ENCODE peak calls at places on chromosomes 12 and 14, in four cellular contexts. J is H1, Z is SK-N-SH, C is HL-60. R is an unnamed sample.

GRCh38 chr12:82757611-82758010 is 70.9 kb downstream of the TMTC2 start:
- DNase-seq in J (no peak), Z (no peak), C (no peak), R (no peak)

GRCh38 chr12:53495903-53496751 is 3.1 kb downstream of the MAP3K12 start:
- DNase-seq in J (no peak), Z (no peak), C (peak; percentile 76), R (peak; percentile 65)

GRCh38 chr14:104515059-104515810 is 64.3 kb upstream of the C14orf180 start:
- DNase-seq in J (peak; percentile 17), Z (no peak), C (no peak), R (no peak)

GRCh38 chr14:50821471-50822464 is 9.2 kb downstream of the NIN start:
- DNase-seq in J (no peak), Z (no peak), C (peak; percentile 97), R (peak; percentile 5)

GRCh38 chr14:64910847-64911495 is 3.3 kb upstream of the CHURC1 start:
- DNase-seq in J (no peak), Z (peak; percentile 35), C (no peak), R (no peak)

GRCh38 chr12:53224897-53225634 is 6.9 kb downstream of the RARG start:
- DNase-seq in J (no peak), Z (no peak), C (no peak), R (no peak)

GRCh38 chr14:37985826-37986470 is 221.8 kb upstream of the SSTR1 start:
- DNase-seq in J (no peak), Z (peak; percentile 2), C (peak; percentile 18), R (peak; percentile 7)

GRCh38 chr12:58008658-58009057 is 67.3 kb downstream of the ATP23 start:
- DNase-seq in J (no peak), Z (no peak), C (no peak), R (no peak)

GRCh38 chr12:92759634-92760268 is 57.0 kb downstream of the PLEKHG7 start:
- DNase-seq in J (no peak), Z (no peak), C (no peak), R (peak; percentile 32)

GRCh38 chr14:64510825-64511679 is 6.5 kb downstream of the ZBTB1 start:
- DNase-seq in J (peak; percentile 75), Z (peak; percentile 58), C (peak; percentile 44), R (peak; percentile 23)

GRCh38 chr12:77166711-77167110 is 101.3 kb upstream of the E2F7 start:
- DNase-seq in J (no peak), Z (no peak), C (no peak), R (no peak)

GRCh38 chr14:20499108-20499507 is 6.2 kb upstream of the RNASE10 start:
- DNase-seq in J (no peak), Z (no peak), C (peak; percentile 49), R (no peak)
- TF ChIP-seq GABPA in J (no peak), Z (no peak), C (no peak), R (no peak)

GRCh38 chr12:95762123-95762785 is 28.3 kb downstream of the NTN4 start:
- DNase-seq in J (no peak), Z (no peak), C (no peak), R (no peak)
- TF ChIP-seq GABPA in J (no peak), Z (no peak), C (no peak), R (no peak)

DNA sequence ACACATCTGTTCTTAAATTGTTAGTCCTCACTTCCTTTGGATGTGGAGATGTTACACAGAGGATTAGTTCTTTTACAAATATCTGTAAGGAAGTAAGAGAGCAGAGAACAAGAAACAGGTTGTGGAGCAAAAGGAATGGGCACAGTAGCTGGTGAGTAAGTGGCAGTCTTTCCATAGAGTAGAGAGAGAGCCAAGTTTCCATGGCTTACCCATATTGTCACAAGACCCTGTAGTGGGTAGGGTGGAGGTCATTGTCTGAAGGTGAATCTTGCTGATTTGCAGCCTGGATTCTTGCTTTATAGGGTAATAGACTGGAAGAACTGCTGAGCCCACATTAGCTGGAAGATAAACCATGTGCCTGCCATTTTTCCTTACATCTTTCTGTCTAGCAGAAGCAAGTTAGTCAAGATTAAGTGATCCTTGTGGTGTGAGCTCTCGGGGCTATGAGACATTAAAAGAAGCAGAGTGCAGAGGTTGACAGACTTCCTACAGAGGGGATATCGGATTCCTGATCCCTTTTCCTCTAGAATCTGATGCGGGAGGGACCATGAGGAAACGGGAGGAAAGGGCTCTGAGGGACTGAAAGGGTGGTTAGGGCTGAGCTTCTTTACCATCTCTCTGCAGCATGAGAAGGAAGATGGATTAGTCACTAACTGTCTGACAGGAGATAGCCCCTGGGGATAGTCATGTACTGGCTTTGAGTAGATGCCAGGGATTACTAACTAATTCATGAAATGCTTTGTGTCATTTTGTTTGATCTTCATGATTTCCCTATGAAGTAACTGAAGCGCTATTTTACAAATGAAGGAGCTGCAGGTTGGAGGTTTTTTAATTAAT is 44.0 kb upstream of the LRTM2 start:
- DNase-seq in J (no peak), Z (peak; percentile 44), C (no peak), R (no peak)
- TF ChIP-seq GABPA in J (no peak), Z (no peak), C (no peak), R (no peak)

GRCh38 chr14:74400328-74400727 is 25.7 kb downstream of the SYNDIG1L start:
- DNase-seq in J (no peak), Z (no peak), C (no peak), R (peak; percentile 20)
- TF ChIP-seq GABPA in J (no peak), Z (no peak), C (no peak), R (no peak)

GRCh38 chr14:93797536-93797935 is 9.3 kb upstream of the PRIMA1 start:
- DNase-seq in J (no peak), Z (no peak), C (no peak), R (no peak)
- TF ChIP-seq GABPA in J (no peak), Z (no peak), C (no peak), R (no peak)

DNA sequence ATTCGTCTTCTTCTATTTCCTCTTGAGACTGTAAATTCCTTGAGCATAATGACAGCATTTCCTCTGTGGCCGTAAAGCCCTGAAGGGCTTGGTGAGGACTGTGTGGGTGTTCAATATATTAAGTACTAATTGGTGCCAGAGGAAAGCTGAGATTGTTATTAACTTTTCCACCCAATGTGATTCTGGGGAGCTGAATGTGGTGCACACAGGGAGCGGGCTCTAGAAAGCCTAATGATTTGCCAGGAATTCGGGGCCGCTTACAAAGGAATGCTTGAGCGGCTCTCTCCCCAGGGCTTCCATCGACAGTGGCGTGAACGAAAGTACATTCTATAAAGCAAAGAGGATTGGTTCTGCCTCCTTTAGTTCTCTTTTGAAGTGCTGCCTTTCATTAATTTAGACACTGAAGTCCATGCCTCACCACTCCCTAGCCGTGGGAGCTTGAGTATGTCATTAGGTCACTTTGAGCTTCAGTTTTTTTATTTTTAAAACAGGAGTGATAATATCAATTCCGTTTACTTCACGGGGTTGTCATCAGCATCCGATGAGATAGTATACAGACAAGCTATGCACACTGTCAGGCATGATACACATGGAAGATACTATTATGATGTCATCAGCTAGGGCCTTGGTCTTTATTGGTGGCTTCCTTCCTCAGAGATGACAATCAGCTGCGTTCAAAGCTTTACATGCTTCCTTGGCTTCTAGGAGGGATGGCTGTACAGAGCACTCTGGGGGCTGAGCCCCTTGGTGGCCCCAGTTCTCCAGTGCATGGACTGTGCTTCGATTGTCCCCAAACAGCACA is 11.0 kb upstream of the GSG1 start:
- DNase-seq in J (no peak), Z (no peak), C (no peak), R (no peak)
- TF ChIP-seq GABPA in J (no peak), Z (no peak), C (no peak), R (no peak)

GRCh38 chr12:6066651-6067050 is 57.8 kb downstream of the VWF start:
- DNase-seq in J (no peak), Z (no peak), C (no peak), R (no peak)

GRCh38 chr12:6065131-6065871 is 59.2 kb downstream of the VWF start:
- DNase-seq in J (no peak), Z (no peak), C (no peak), R (no peak)

GRCh38 chr12:6068226-6068625 is 56.2 kb downstream of the VWF start:
- DNase-seq in J (no peak), Z (no peak), C (no peak), R (no peak)

GRCh38 chr12:6065872-6066217 is 58.6 kb downstream of the VWF start:
- DNase-seq in J (no peak), Z (no peak), C (no peak), R (no peak)

DNA sequence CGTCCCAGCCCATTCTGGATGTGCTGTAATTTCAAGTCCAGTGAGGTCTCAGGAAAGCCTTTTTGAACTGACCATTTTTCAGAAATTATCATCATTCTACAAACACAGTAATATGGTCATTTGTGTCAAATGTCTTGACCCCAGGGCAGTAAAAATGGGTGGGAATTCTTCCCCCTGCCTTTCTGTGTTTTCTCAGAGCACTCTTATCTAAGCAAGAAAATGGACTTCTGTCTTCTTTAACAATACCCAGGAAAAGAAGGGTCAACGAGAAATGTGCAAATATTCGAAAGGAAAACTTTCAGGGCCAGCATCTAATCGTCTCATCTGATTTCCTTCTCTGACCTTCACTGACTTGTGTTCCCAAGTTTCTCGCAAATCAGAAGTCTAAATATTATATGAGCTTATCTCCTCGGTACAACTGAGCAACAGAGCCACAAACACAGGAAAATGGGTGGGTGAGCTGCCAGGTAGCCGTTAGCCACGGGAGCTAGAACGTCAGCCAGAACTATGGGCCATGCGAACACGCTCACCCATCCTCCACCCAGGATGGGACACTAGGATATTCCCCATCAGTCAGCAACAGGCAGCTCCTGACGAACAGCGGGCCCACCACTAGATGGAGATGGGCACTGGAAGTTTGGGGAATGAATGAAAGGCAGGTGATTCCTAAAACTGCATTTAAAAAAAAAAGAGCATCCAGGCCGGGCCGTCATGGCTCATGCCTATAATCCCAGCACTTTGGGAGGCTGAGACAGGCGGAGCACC is 57.1 kb downstream of the VWF start:
- DNase-seq in J (peak; percentile 70), Z (peak; percentile 60), C (no peak), R (peak; percentile 29)
- TF ChIP-seq GABPA in J (no peak), Z (no peak), C (no peak), R (no peak)

DNA sequence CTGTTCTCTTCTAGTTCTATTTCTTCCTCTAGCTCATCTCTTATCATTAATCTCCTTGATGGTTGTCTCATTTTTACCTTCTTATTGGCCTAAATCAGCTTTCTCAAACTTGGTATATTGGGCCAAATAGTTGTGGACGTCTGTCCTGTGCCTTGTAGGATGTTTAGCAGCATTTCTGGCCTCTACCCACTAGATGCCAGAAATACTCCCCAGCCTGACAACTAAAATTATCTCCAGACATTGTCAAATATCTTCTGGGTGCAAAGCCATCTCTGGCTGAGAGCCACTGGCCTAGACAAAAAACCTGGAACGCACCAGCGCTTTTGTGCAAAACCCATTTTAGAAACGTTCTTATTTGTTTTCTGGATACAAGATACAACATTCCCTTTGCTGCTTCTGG is 38.8 kb upstream of the LRRC10 start:
- DNase-seq in J (no peak), Z (no peak), C (no peak), R (no peak)
- TF ChIP-seq GABPA in J (no peak), Z (no peak), C (no peak), R (no peak)

GRCh38 chr12:2456813-2457186 is 338.0 kb upstream of the FKBP4 start:
- DNase-seq in J (no peak), Z (no peak), C (no peak), R (no peak)
- TF ChIP-seq GABPA in J (no peak), Z (no peak), C (no peak), R (no peak)

GRCh38 chr14:31930493-31931225 is 146.4 kb upstream of the ARHGAP5 start:
- DNase-seq in J (no peak), Z (no peak), C (no peak), R (no peak)

GRCh38 chr14:31926652-31927347 is 150.3 kb upstream of the ARHGAP5 start:
- DNase-seq in J (no peak), Z (no peak), C (no peak), R (no peak)

GRCh38 chr14:31930070-31930469 is 147.0 kb upstream of the ARHGAP5 start:
- DNase-seq in J (no peak), Z (no peak), C (no peak), R (no peak)

GRCh38 chr14:31926123-31926522 is 151.0 kb upstream of the ARHGAP5 start:
- DNase-seq in J (no peak), Z (peak; percentile 44), C (no peak), R (peak; percentile 35)

GRCh38 chr14:31927348-31927826 is 149.7 kb upstream of the ARHGAP5 start:
- DNase-seq in J (no peak), Z (no peak), C (no peak), R (no peak)
- TF ChIP-seq GABPA in J (no peak), Z (no peak), C (no peak), R (no peak)

R was measured in K562.